ENCODE peak calls at places on chromosomes 12 and 14, in seven cellular contexts. Y, U, B, K, D, A and P are unnamed samples.

GRCh38 chr12:11719678-11720099 is 70.2 kb downstream of the ETV6 start:
- DNase-seq in Y (peak; percentile 91), U (peak; percentile 96), B (peak; percentile 93), K (no peak), D (peak; percentile 91), A (peak; percentile 72), P (peak; percentile 37)

GRCh38 chr14:104149617-104150141 is 11.3 kb downstream of the KIF26A start:
- DNase-seq in Y (no peak), U (peak; percentile 85), B (no peak), K (peak; percentile 69), D (no peak), A (no peak), P (no peak)

GRCh38 chr12:132651444-132652100 is 33.0 kb downstream of the P2RX2 start:
- DNase-seq in Y (no peak), U (no peak), B (no peak), K (no peak), D (no peak), A (no peak), P (no peak)

GRCh38 chr12:64674367-64674922 is 64.2 kb downstream of the RASSF3 start:
- DNase-seq in Y (no peak), U (no peak), B (no peak), K (no peak), D (no peak), A (no peak), P (peak; percentile 31)

GRCh38 chr12:63915105-63915830 is 70.8 kb downstream of the SRGAP1 start:
- DNase-seq in Y (no peak), U (peak; percentile 86), B (peak; percentile 83), K (no peak), D (peak; percentile 87), A (peak; percentile 73), P (peak; percentile 34)

GRCh38 chr14:95157195-95157986 is at the start of gene DICER1:
- DNase-seq in Y (peak; percentile 59), U (peak; percentile 95), B (peak; percentile 94), K (peak; percentile 98), D (peak; percentile 92), A (peak; percentile 42), P (peak; percentile 91)

GRCh38 chr12:69648476-69648875 is 37.8 kb upstream of the LRRC10 start:
- DNase-seq in Y (peak; percentile 83), U (no peak), B (peak; percentile 95), K (peak; percentile 44), D (peak; percentile 93), A (no peak), P (peak; percentile 78)

GRCh38 chr12:11628353-11628752 is 21.1 kb upstream of the ETV6 start:
- DNase-seq in Y (no peak), U (no peak), B (no peak), K (no peak), D (no peak), A (no peak), P (peak; percentile 53)

GRCh38 chr14:52835122-52835903 is 43.9 kb upstream of the GNPNAT1 start:
- DNase-seq in Y (peak; percentile 40), U (peak; percentile 95), B (peak; percentile 92), K (peak; percentile 27), D (peak; percentile 45), A (no peak), P (peak; percentile 97)

GRCh38 chr14:104359969-104360442 is 219.6 kb upstream of the C14orf180 start:
- DNase-seq in Y (no peak), U (no peak), B (no peak), K (no peak), D (no peak), A (no peak), P (no peak)

GRCh38 chr14:38790916-38791315 is 312.1 kb downstream of the SEC23A start:
- DNase-seq in Y (no peak), U (no peak), B (no peak), K (no peak), D (peak; percentile 74), A (no peak), P (no peak)

GRCh38 chr12:46445551-46446235 is 73.1 kb upstream of the SLC38A2 start:
- DNase-seq in Y (no peak), U (no peak), B (peak; percentile 65), K (no peak), D (no peak), A (no peak), P (no peak)
- H3K4me3 ChIP-seq in Y (no peak overlapping the region), U (no peak overlapping the region), B (no peak overlapping the region), K (no peak overlapping the region), D (no peak overlapping the region), A (no peak overlapping the region), P (no peak overlapping the region)

DNA sequence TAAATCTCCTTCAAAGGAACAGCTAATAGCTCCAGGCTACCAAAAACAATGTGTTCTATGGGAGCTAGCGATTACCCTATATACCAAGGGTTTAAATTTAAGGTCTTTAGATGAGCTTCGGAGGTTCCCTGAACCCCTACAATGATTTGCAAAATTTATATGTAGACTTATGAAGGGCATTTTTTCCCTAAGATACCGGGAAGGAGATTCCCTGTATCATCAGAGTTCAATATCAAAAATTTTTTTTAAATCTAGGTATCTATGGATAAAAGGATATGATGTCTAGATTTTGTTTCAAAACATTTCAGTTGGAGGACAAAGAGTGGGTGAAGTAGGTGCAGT is 17.9 kb upstream of the COL2A1 start:
- DNase-seq in Y (no peak), U (no peak), B (no peak), K (no peak), D (no peak), A (no peak), P (no peak)
- H3K4me3 ChIP-seq in Y (no peak overlapping the region), U (no peak overlapping the region), B (no peak overlapping the region), K (no peak overlapping the region), D (no peak overlapping the region), A (no peak overlapping the region), P (no peak overlapping the region)

DNA sequence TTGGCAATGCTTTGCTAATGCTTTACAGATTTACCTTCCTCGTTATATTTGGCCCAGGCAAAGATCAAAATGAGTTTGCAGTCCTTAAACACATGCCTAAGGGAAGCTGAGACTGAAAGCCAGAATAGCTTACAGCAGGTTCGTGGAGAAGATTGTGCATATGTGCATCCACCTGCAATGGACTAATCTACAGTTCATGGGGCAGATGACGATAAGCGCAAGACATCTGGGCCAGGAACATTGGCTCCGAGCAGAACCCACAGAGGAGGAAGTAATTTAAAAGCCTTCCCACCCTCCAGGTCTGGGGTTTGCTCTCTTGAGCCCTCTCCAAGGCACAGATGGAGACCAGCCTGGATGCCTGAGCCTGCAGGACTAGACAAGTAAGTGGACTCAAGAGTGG is 99.3 kb downstream of the NINJ2 start:
- DNase-seq in Y (no peak), U (no peak), B (no peak), K (no peak), D (no peak), A (no peak), P (no peak)
- H3K4me3 ChIP-seq in Y (no peak overlapping the region), U (no peak overlapping the region), B (no peak overlapping the region), K (no peak overlapping the region), D (no peak overlapping the region), A (peak overlapping the region; percentile 40), P (no peak overlapping the region)

DNA sequence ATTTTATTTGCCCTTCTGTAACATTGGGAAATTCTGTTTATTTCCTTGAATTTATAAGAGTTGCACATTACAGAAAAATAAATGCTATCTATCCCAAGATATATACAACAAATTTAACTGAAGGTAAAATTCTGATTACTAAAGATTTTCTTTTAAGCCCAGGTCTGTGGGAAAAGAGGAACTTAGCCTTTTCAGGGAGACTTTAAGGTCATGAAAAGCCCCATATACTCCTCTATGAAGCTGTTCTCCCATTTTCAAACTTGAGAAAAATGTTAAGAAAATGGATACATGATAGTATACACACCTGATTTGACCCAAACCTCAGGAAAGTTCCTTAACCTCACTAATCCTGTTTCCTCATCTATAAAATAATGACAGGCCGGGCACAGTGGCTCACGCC is 7.1 kb downstream of the SINHCAF start:
- DNase-seq in Y (no peak), U (no peak), B (no peak), K (no peak), D (no peak), A (no peak), P (no peak)
- H3K4me3 ChIP-seq in Y (no peak overlapping the region), U (no peak overlapping the region), B (no peak overlapping the region), K (no peak overlapping the region), D (no peak overlapping the region), A (no peak overlapping the region), P (no peak overlapping the region)

DNA sequence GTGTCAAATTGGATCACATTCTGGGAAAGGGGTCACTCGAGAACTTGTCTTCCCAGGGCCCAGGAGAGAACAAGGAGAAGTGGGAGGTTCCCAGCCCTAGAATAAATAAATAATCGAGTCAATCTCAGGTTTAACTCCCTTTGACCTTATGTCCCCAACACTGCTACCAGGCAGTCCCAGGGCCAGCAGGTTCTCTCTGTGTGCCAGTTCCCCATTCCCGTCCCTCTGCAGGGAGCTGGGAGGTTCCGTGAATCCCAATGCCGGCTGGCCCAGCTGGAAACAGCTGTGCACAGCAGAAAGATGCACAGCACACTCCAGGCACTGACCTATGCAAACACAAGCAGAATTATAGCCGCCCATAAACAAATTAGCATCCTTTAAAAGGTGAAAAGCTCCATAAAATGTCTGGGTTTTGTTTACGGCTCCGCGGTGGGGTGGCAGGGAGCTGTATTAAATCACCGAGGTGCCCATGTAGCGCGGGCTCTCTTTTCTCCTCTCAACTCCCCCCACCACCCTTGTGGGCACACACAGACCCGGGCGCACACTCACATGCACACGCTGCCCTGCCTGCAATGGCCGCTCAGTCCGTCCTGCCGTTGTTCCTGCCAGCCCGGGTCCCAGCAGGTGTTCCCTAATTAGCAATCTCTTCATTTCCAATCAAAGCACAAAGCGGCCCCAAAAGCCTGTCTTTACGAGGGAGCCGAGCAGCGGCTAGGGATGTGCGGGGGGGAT is 46.6 kb upstream of the ESRRB start:
- DNase-seq in Y (no peak), U (peak; percentile 13), B (no peak), K (no peak), D (no peak), A (no peak), P (no peak)
- H3K4me3 ChIP-seq in Y (no peak overlapping the region), U (no peak overlapping the region), B (no peak overlapping the region), K (no peak overlapping the region), D (no peak overlapping the region), A (no peak overlapping the region), P (no peak overlapping the region)

GRCh38 chr14:19823765-19824164 is 20.2 kb downstream of the OR4N2 start:
- DNase-seq in Y (no peak), U (no peak), B (peak; percentile 47), K (no peak), D (no peak), A (no peak), P (peak; percentile 45)

GRCh38 chr14:19828314-19828713 is 24.7 kb downstream of the OR4N2 start:
- DNase-seq in Y (no peak), U (no peak), B (no peak), K (no peak), D (no peak), A (no peak), P (no peak)

GRCh38 chr14:19823178-19823577 is 19.6 kb downstream of the OR4N2 start:
- DNase-seq in Y (no peak), U (no peak), B (peak; percentile 5), K (no peak), D (no peak), A (no peak), P (no peak)
- H3K4me3 ChIP-seq in Y (no peak overlapping the region), U (no peak overlapping the region), B (no peak overlapping the region), K (no peak overlapping the region), D (no peak overlapping the region), A (no peak overlapping the region), P (no peak overlapping the region)

DNA sequence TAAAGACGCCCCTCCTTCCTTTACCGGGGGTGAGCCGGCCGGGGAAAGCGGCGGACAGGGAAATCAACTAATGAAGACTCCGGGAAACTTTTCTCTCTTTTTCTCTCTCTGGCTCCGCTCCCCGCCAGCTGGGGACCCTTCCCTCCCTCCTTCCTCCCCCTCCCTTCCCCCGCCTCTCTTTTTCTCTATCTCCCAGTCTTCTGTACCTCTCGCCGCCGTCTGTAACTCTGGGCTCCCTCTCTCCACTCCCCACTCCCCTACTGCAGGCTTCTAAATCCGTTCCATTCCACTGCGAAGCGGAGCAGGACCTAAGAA is 6.9 kb upstream of the HOXC11 start:
- DNase-seq in Y (no peak), U (no peak), B (no peak), K (no peak), D (no peak), A (no peak), P (no peak)
- H3K4me3 ChIP-seq in Y (peak overlapping the region; percentile 74), U (peak overlapping the region; percentile 44), B (no peak overlapping the region), K (no peak overlapping the region), D (peak overlapping the region; percentile 29), A (peak overlapping the region; percentile 94), P (peak overlapping the region; percentile 57)

GRCh38 chr12:106495354-106495965 is 87.3 kb upstream of the RFX4 start:
- DNase-seq in Y (no peak), U (no peak), B (no peak), K (no peak), D (no peak), A (no peak), P (no peak)
- H3K4me3 ChIP-seq in Y (no peak overlapping the region), U (no peak overlapping the region), B (no peak overlapping the region), K (no peak overlapping the region), D (no peak overlapping the region), A (no peak overlapping the region), P (peak overlapping the region; percentile 25)